ENCODE peak calls at places on chromosomes 4 and X, in eight cellular contexts. One of them, this sample, is unnamed.

GRCh38 chr4:106909776-106910175 is 126.3 kb downstream of the DKK2 start:
- DNase-seq in foreskin keratinocyte: no peak
- DNase-seq in fibroblast of the aortic adventitia: no peak
- DNase-seq in right atrium auricular region: no peak
- DNase-seq in fibroblast of mammary gland: no peak
- DNase-seq in SK-N-SH: no peak
- DNase-seq in H1: no peak
- DNase-seq in heart left ventricle: no peak
- DNase-seq in this sample: no peak

GRCh38 chrX:96314974-96315373 is 369.7 kb upstream of the DIAPH2 start:
- DNase-seq in fibroblast of mammary gland: peak
- DNase-seq in heart left ventricle: no peak
- DNase-seq in H1: no peak
- DNase-seq in right atrium auricular region: no peak
- DNase-seq in fibroblast of the aortic adventitia: peak
- DNase-seq in foreskin keratinocyte: peak
- DNase-seq in SK-N-SH: no peak
- DNase-seq in this sample: peak

GRCh38 chr4:93184093-93184492 is 644.5 kb upstream of the ATOH1 start:
- DNase-seq in SK-N-SH: no peak
- DNase-seq in right atrium auricular region: no peak
- DNase-seq in heart left ventricle: no peak
- DNase-seq in fibroblast of mammary gland: no peak
- DNase-seq in fibroblast of the aortic adventitia: no peak
- DNase-seq in H1: no peak
- DNase-seq in foreskin keratinocyte: no peak
- DNase-seq in this sample: no peak

GRCh38 chrX:129000018-129000417 is 523.3 kb downstream of the SMARCA1 start:
- DNase-seq in right atrium auricular region: no peak
- DNase-seq in SK-N-SH: no peak
- DNase-seq in heart left ventricle: no peak
- DNase-seq in fibroblast of mammary gland: no peak
- DNase-seq in H1: no peak
- DNase-seq in foreskin keratinocyte: no peak
- DNase-seq in fibroblast of the aortic adventitia: no peak
- DNase-seq in this sample: no peak

GRCh38 chr4:173530326-173531062 is 465 bp upstream of the HAND2 start:
- DNase-seq in foreskin keratinocyte: no peak
- DNase-seq in heart left ventricle: no peak
- DNase-seq in fibroblast of mammary gland: peak
- DNase-seq in fibroblast of the aortic adventitia: peak
- DNase-seq in SK-N-SH: peak
- DNase-seq in right atrium auricular region: no peak
- DNase-seq in H1: no peak
- DNase-seq in this sample: no peak

GRCh38 chr4:139509727-139510410 is 46.1 kb downstream of the SETD7 start:
- DNase-seq in H1: no peak
- DNase-seq in foreskin keratinocyte: no peak
- DNase-seq in SK-N-SH: no peak
- DNase-seq in fibroblast of mammary gland: no peak
- DNase-seq in right atrium auricular region: no peak
- DNase-seq in heart left ventricle: peak
- DNase-seq in fibroblast of the aortic adventitia: no peak
- DNase-seq in this sample: peak

GRCh38 chr4:92566284-92566683 is 262.5 kb downstream of the GRID2 start:
- DNase-seq in H1: no peak
- DNase-seq in right atrium auricular region: no peak
- DNase-seq in SK-N-SH: no peak
- DNase-seq in fibroblast of the aortic adventitia: no peak
- DNase-seq in fibroblast of mammary gland: no peak
- DNase-seq in foreskin keratinocyte: no peak
- DNase-seq in heart left ventricle: no peak
- DNase-seq in this sample: no peak

GRCh38 chr4:51858605-51859211 is 15.8 kb downstream of the DCUN1D4 start:
- DNase-seq in fibroblast of mammary gland: peak
- DNase-seq in fibroblast of the aortic adventitia: peak
- DNase-seq in H1: no peak
- DNase-seq in SK-N-SH: no peak
- DNase-seq in foreskin keratinocyte: no peak
- DNase-seq in heart left ventricle: no peak
- DNase-seq in right atrium auricular region: no peak
- DNase-seq in this sample: no peak

GRCh38 chrX:19571708-19572107 is 56.4 kb upstream of the MAP3K15 start:
- DNase-seq in fibroblast of the aortic adventitia: no peak
- DNase-seq in right atrium auricular region: no peak
- DNase-seq in SK-N-SH: no peak
- DNase-seq in fibroblast of mammary gland: no peak
- DNase-seq in heart left ventricle: no peak
- DNase-seq in foreskin keratinocyte: no peak
- DNase-seq in H1: no peak
- DNase-seq in this sample: no peak

GRCh38 chr4:75634281-75634680 is 4.0 kb upstream of the CDKL2 start:
- DNase-seq in heart left ventricle: no peak
- DNase-seq in foreskin keratinocyte: no peak
- DNase-seq in fibroblast of mammary gland: peak
- DNase-seq in SK-N-SH: no peak
- DNase-seq in H1: no peak
- DNase-seq in fibroblast of the aortic adventitia: no peak
- DNase-seq in right atrium auricular region: no peak
- DNase-seq in this sample: no peak

GRCh38 chr4:5789141-5789540 is 78.1 kb downstream of the EVC start:
- DNase-seq in SK-N-SH: no peak
- DNase-seq in heart left ventricle: no peak
- DNase-seq in fibroblast of mammary gland: no peak
- DNase-seq in foreskin keratinocyte: no peak
- DNase-seq in right atrium auricular region: no peak
- DNase-seq in fibroblast of the aortic adventitia: no peak
- DNase-seq in H1: peak
- DNase-seq in this sample: no peak

GRCh38 chr4:20237894-20238537 is 13.7 kb upstream of the SLIT2 start:
- DNase-seq in heart left ventricle: no peak
- DNase-seq in right atrium auricular region: no peak
- DNase-seq in foreskin keratinocyte: no peak
- DNase-seq in fibroblast of the aortic adventitia: no peak
- DNase-seq in SK-N-SH: no peak
- DNase-seq in fibroblast of mammary gland: no peak
- DNase-seq in H1: no peak
- DNase-seq in this sample: no peak

GRCh38 chr4:153950100-153950979 is 161.5 kb upstream of the SFRP2 start:
- DNase-seq in foreskin keratinocyte: no peak
- DNase-seq in right atrium auricular region: no peak
- DNase-seq in SK-N-SH: no peak
- DNase-seq in fibroblast of mammary gland: no peak
- DNase-seq in heart left ventricle: no peak
- DNase-seq in H1: no peak
- DNase-seq in fibroblast of the aortic adventitia: no peak
- DNase-seq in this sample: peak

GRCh38 chrX:129808163-129808828 is 28.5 kb downstream of the SASH3 start:
- DNase-seq in foreskin keratinocyte: no peak
- DNase-seq in H1: no peak
- DNase-seq in fibroblast of the aortic adventitia: peak
- DNase-seq in fibroblast of mammary gland: peak
- DNase-seq in heart left ventricle: no peak
- DNase-seq in SK-N-SH: no peak
- DNase-seq in right atrium auricular region: no peak
- DNase-seq in this sample: no peak

GRCh38 chr4:73727685-73728084 is 12.7 kb upstream of the CXCL8 start:
- DNase-seq in right atrium auricular region: no peak
- DNase-seq in H1: no peak
- DNase-seq in SK-N-SH: no peak
- DNase-seq in fibroblast of the aortic adventitia: no peak
- DNase-seq in foreskin keratinocyte: no peak
- DNase-seq in heart left ventricle: no peak
- DNase-seq in fibroblast of mammary gland: no peak
- DNase-seq in this sample: peak

GRCh38 chr4:115489284-115489683 is 375.9 kb upstream of the NDST4 start:
- DNase-seq in SK-N-SH: no peak
- DNase-seq in right atrium auricular region: no peak
- DNase-seq in heart left ventricle: no peak
- DNase-seq in fibroblast of mammary gland: no peak
- DNase-seq in fibroblast of the aortic adventitia: no peak
- DNase-seq in foreskin keratinocyte: no peak
- DNase-seq in H1: no peak
- DNase-seq in this sample: no peak

GRCh38 chr4:78661086-78661690 is 109.6 kb downstream of the ANXA3 start:
- DNase-seq in foreskin keratinocyte: no peak
- DNase-seq in fibroblast of mammary gland: peak
- DNase-seq in fibroblast of the aortic adventitia: no peak
- DNase-seq in right atrium auricular region: no peak
- DNase-seq in H1: no peak
- DNase-seq in heart left ventricle: no peak
- DNase-seq in SK-N-SH: no peak
- DNase-seq in this sample: no peak

GRCh38 chr4:78659665-78660064 is 108.1 kb downstream of the ANXA3 start:
- DNase-seq in fibroblast of mammary gland: no peak
- DNase-seq in foreskin keratinocyte: no peak
- DNase-seq in H1: no peak
- DNase-seq in fibroblast of the aortic adventitia: no peak
- DNase-seq in SK-N-SH: no peak
- DNase-seq in heart left ventricle: no peak
- DNase-seq in right atrium auricular region: no peak
- DNase-seq in this sample: no peak

GRCh38 chr4:78660559-78660958 is 109.0 kb downstream of the ANXA3 start:
- DNase-seq in foreskin keratinocyte: no peak
- DNase-seq in fibroblast of mammary gland: peak
- DNase-seq in heart left ventricle: no peak
- DNase-seq in right atrium auricular region: no peak
- DNase-seq in fibroblast of the aortic adventitia: no peak
- DNase-seq in H1: no peak
- DNase-seq in SK-N-SH: no peak
- DNase-seq in this sample: no peak

GRCh38 chr4:78656968-78657445 is 105.4 kb downstream of the ANXA3 start:
- DNase-seq in fibroblast of mammary gland: no peak
- DNase-seq in fibroblast of the aortic adventitia: no peak
- DNase-seq in heart left ventricle: peak
- DNase-seq in SK-N-SH: no peak
- DNase-seq in right atrium auricular region: no peak
- DNase-seq in foreskin keratinocyte: no peak
- DNase-seq in H1: no peak
- DNase-seq in this sample: no peak

GRCh38 chr4:78659264-78659663 is 107.7 kb downstream of the ANXA3 start:
- DNase-seq in fibroblast of the aortic adventitia: peak
- DNase-seq in H1: no peak
- DNase-seq in right atrium auricular region: no peak
- DNase-seq in heart left ventricle: no peak
- DNase-seq in foreskin keratinocyte: no peak
- DNase-seq in SK-N-SH: no peak
- DNase-seq in fibroblast of mammary gland: peak
- DNase-seq in this sample: no peak
- TF ChIP-seq CTCF in fibroblast of the aortic adventitia: no peak
- TF ChIP-seq CTCF in H1: no peak
- TF ChIP-seq CTCF in right atrium auricular region: no peak
- TF ChIP-seq CTCF in heart left ventricle: no peak
- TF ChIP-seq CTCF in foreskin keratinocyte: no peak
- TF ChIP-seq CTCF in SK-N-SH: no peak
- TF ChIP-seq CTCF in fibroblast of mammary gland: no peak
- TF ChIP-seq CTCF in this sample: no peak

GRCh38 chr4:90060039-90060438 is 67.2 kb upstream of the CCSER1 start:
- DNase-seq in heart left ventricle: no peak
- DNase-seq in foreskin keratinocyte: no peak
- DNase-seq in fibroblast of mammary gland: no peak
- DNase-seq in fibroblast of the aortic adventitia: no peak
- DNase-seq in right atrium auricular region: no peak
- DNase-seq in SK-N-SH: no peak
- DNase-seq in H1: no peak
- DNase-seq in this sample: no peak

GRCh38 chr4:90057091-90057490 is 70.1 kb upstream of the CCSER1 start:
- DNase-seq in SK-N-SH: no peak
- DNase-seq in heart left ventricle: no peak
- DNase-seq in fibroblast of mammary gland: no peak
- DNase-seq in right atrium auricular region: no peak
- DNase-seq in fibroblast of the aortic adventitia: no peak
- DNase-seq in foreskin keratinocyte: no peak
- DNase-seq in H1: no peak
- DNase-seq in this sample: no peak

GRCh38 chr4:90064196-90064595 is 63.0 kb upstream of the CCSER1 start:
- DNase-seq in SK-N-SH: no peak
- DNase-seq in foreskin keratinocyte: no peak
- DNase-seq in fibroblast of mammary gland: no peak
- DNase-seq in H1: no peak
- DNase-seq in heart left ventricle: no peak
- DNase-seq in right atrium auricular region: no peak
- DNase-seq in fibroblast of the aortic adventitia: no peak
- DNase-seq in this sample: no peak

DNA sequence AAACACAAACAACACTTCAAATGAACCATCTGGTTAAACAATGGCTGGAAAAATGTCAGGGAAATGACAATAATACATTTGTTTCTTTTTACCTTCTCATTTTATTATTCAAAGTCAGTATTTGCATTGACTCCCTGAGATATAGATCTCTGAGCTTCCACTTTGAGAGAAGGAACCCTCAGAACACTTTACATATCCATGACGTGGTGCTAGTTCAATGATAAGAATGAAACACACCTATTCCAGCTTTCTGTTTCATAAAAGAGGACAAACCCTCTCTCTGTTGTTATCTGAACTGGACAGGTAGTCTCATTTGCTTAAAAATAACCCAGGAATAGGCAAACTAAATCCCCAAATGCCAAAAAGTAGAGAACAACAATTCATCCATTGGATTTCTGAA is 65.3 kb upstream of the CCSER1 start:
- DNase-seq in heart left ventricle: no peak
- DNase-seq in fibroblast of mammary gland: no peak
- DNase-seq in foreskin keratinocyte: no peak
- DNase-seq in right atrium auricular region: no peak
- DNase-seq in fibroblast of the aortic adventitia: no peak
- DNase-seq in SK-N-SH: no peak
- DNase-seq in H1: no peak
- DNase-seq in this sample: no peak
- TF ChIP-seq CTCF in heart left ventricle: no peak
- TF ChIP-seq CTCF in fibroblast of mammary gland: no peak
- TF ChIP-seq CTCF in foreskin keratinocyte: no peak
- TF ChIP-seq CTCF in right atrium auricular region: no peak
- TF ChIP-seq CTCF in fibroblast of the aortic adventitia: no peak
- TF ChIP-seq CTCF in SK-N-SH: no peak
- TF ChIP-seq CTCF in H1: no peak
- TF ChIP-seq CTCF in this sample: no peak

GRCh38 chrX:114166601-114167000 is 417.3 kb upstream of the HTR2C start:
- DNase-seq in heart left ventricle: no peak
- DNase-seq in SK-N-SH: no peak
- DNase-seq in right atrium auricular region: no peak
- DNase-seq in fibroblast of mammary gland: no peak
- DNase-seq in H1: no peak
- DNase-seq in fibroblast of the aortic adventitia: no peak
- DNase-seq in foreskin keratinocyte: no peak
- DNase-seq in this sample: no peak

GRCh38 chrX:114165537-114165936 is 418.3 kb upstream of the HTR2C start:
- DNase-seq in fibroblast of mammary gland: no peak
- DNase-seq in H1: no peak
- DNase-seq in fibroblast of the aortic adventitia: no peak
- DNase-seq in foreskin keratinocyte: no peak
- DNase-seq in heart left ventricle: no peak
- DNase-seq in right atrium auricular region: no peak
- DNase-seq in SK-N-SH: no peak
- DNase-seq in this sample: no peak

GRCh38 chrX:114162068-114162735 is 421.7 kb upstream of the HTR2C start:
- DNase-seq in foreskin keratinocyte: no peak
- DNase-seq in fibroblast of mammary gland: no peak
- DNase-seq in fibroblast of the aortic adventitia: no peak
- DNase-seq in heart left ventricle: no peak
- DNase-seq in SK-N-SH: no peak
- DNase-seq in right atrium auricular region: no peak
- DNase-seq in H1: peak
- DNase-seq in this sample: peak
- TF ChIP-seq CTCF in foreskin keratinocyte: no peak
- TF ChIP-seq CTCF in fibroblast of mammary gland: no peak
- TF ChIP-seq CTCF in fibroblast of the aortic adventitia: no peak
- TF ChIP-seq CTCF in heart left ventricle: no peak
- TF ChIP-seq CTCF in SK-N-SH: peak
- TF ChIP-seq CTCF in right atrium auricular region: no peak
- TF ChIP-seq CTCF in H1: peak
- TF ChIP-seq CTCF in this sample: no peak

GRCh38 chr4:48681856-48682255 is 98.2 kb downstream of the FRYL start:
- DNase-seq in foreskin keratinocyte: peak
- DNase-seq in right atrium auricular region: no peak
- DNase-seq in heart left ventricle: no peak
- DNase-seq in SK-N-SH: no peak
- DNase-seq in fibroblast of mammary gland: peak
- DNase-seq in H1: no peak
- DNase-seq in fibroblast of the aortic adventitia: peak
- DNase-seq in this sample: peak
- TF ChIP-seq CTCF in foreskin keratinocyte: peak
- TF ChIP-seq CTCF in right atrium auricular region: peak
- TF ChIP-seq CTCF in heart left ventricle: peak
- TF ChIP-seq CTCF in SK-N-SH: peak
- TF ChIP-seq CTCF in fibroblast of mammary gland: peak
- TF ChIP-seq CTCF in H1: no peak
- TF ChIP-seq CTCF in fibroblast of the aortic adventitia: peak
- TF ChIP-seq CTCF in this sample: peak

This sample was measured in Calu3.